ENCODE peak calls at places on chromosome 3, in seven cellular contexts. J, K, U, R, H, W and F are unnamed samples.

GRCh38 chr3:21621396-21621695 is 129.7 kb downstream of the ZNF385D start:
- DNase-seq in U (no peak), W (no peak), R (peak; percentile 42), K (peak; percentile 56), J (no peak), H (no peak), F (no peak)

GRCh38 chr3:36456784-36457183 is 76.5 kb downstream of the STAC start:
- DNase-seq in R (no peak), J (no peak), W (no peak), H (no peak), K (no peak), U (no peak), F (no peak)

GRCh38 chr3:139127101-139127500 is 82.4 kb upstream of the PRR23C start:
- DNase-seq in J (no peak), U (no peak), W (peak; percentile 31), R (peak; percentile 67), H (no peak), K (peak; percentile 69), F (no peak)

GRCh38 chr3:123297627-123297899 is 95.8 kb downstream of the SEC22A start:
- DNase-seq in H (no peak), W (no peak), J (no peak), U (no peak), R (no peak), K (no peak), F (no peak)

GRCh38 chr3:112048911-112049310 is 14.4 kb downstream of the TMPRSS7 start:
- DNase-seq in H (no peak), W (no peak), R (no peak), K (no peak), J (no peak), U (no peak), F (no peak)

GRCh38 chr3:170471149-170471548 is 52.5 kb downstream of the CLDN11 start:
- DNase-seq in H (no peak), W (no peak), K (peak; percentile 26), J (no peak), R (no peak), U (no peak), F (no peak)

GRCh38 chr3:14846481-14846880 is 27.7 kb downstream of the FGD5 start:
- DNase-seq in W (no peak), J (no peak), R (no peak), U (no peak), K (no peak), H (no peak), F (no peak)

GRCh38 chr3:158775001-158775400 is 26.9 kb upstream of the MFSD1 start:
- DNase-seq in W (no peak), K (peak; percentile 67), R (no peak), H (no peak), U (no peak), J (no peak), F (no peak)

GRCh38 chr3:173397161-173398110 is at the start of gene NLGN1:
- DNase-seq in W (peak; percentile 8), U (peak; percentile 16), K (peak; percentile 64), H (peak; percentile 69), J (peak; percentile 68), R (peak; percentile 80), F (peak; percentile 63)

GRCh38 chr3:4795905-4796304 is 183.3 kb upstream of the BHLHE40 start:
- DNase-seq in J (no peak), R (no peak), W (no peak), H (no peak), U (no peak), K (no peak), F (no peak)

GRCh38 chr3:196868297-196868661 is 559 bp downstream of the SENP5 start:
- DNase-seq in J (peak; percentile 6), W (peak; percentile 18), U (no peak), R (no peak), K (peak; percentile 12), H (no peak), F (peak; percentile 20)

GRCh38 chr3:103767635-103768034 is 1332.8 kb downstream of the ZPLD1 start:
- DNase-seq in U (no peak), K (no peak), J (no peak), R (no peak), W (no peak), H (no peak), F (no peak)

GRCh38 chr3:66499881-66500574 is 794 bp downstream of the LRIG1 start:
- DNase-seq in U (peak; percentile 42), K (no peak), J (peak; percentile 45), R (no peak), W (no peak), H (no peak), F (peak; percentile 29)

GRCh38 chr3:32177702-32178198 is 60.7 kb upstream of the CMTM8 start:
- DNase-seq in J (peak; percentile 84), U (no peak), R (peak; percentile 78), H (peak; percentile 56), W (peak; percentile 49), K (peak; percentile 78), F (peak; percentile 51)

GRCh38 chr3:46337911-46338310 is 16.0 kb upstream of the CCR2 start:
- DNase-seq in J (no peak), K (no peak), W (peak; percentile 16), U (no peak), R (no peak), H (no peak), F (no peak)

GRCh38 chr3:197394464-197395321 is 96.3 kb upstream of the DLG1 start:
- DNase-seq in H (peak; percentile 51), J (peak; percentile 68), W (peak; percentile 99), K (peak; percentile 99), R (peak; percentile 98), U (no peak), F (no peak)

GRCh38 chr3:115704661-115705338 is 81.5 kb downstream of the GAP43 start:
- DNase-seq in R (no peak), J (no peak), U (no peak), K (peak; percentile 62), W (no peak), H (no peak), F (no peak)

GRCh38 chr3:69696365-69696764 is 42.9 kb upstream of the MITF start:
- DNase-seq in R (no peak), W (no peak), K (no peak), J (no peak), U (no peak), H (no peak), F (no peak)

GRCh38 chr3:79973482-79973881 is 205.7 kb upstream of the ROBO1 start:
- DNase-seq in K (no peak), H (no peak), J (no peak), U (no peak), W (no peak), R (no peak), F (no peak)

GRCh38 chr3:110149763-110150162 is 812.4 kb upstream of the DPPA4 start:
- DNase-seq in K (no peak), J (no peak), U (no peak), H (no peak), W (no peak), R (no peak), F (no peak)

GRCh38 chr3:186453531-186453930 is 90.6 kb downstream of the CRYGS start:
- DNase-seq in W (no peak), K (no peak), U (no peak), R (no peak), H (no peak), J (no peak), F (no peak)

GRCh38 chr3:184229424-184230080 is at the start of gene VWA5B2:
- DNase-seq in K (no peak), J (peak; percentile 36), H (no peak), R (peak; percentile 25), U (peak; percentile 65), W (peak; percentile 66), F (peak; percentile 59)
- TF ChIP-seq CTCF in K (no peak), J (peak; percentile 13), H (no peak), R (no peak), U (peak; percentile 29), W (peak; percentile 17), F (peak; percentile 45)

GRCh38 chr3:161577662-161578061 is 81.1 kb downstream of the OTOL1 start:
- DNase-seq in U (no peak), H (no peak), R (no peak), K (no peak), J (no peak), W (no peak), F (no peak)

GRCh38 chr3:161576733-161577510 is 80.3 kb downstream of the OTOL1 start:
- DNase-seq in U (no peak), R (no peak), W (no peak), H (no peak), K (no peak), J (no peak), F (no peak)
- TF ChIP-seq CTCF in U (no peak), R (no peak), W (no peak), H (no peak), K (no peak), J (no peak), F (no peak)

DNA sequence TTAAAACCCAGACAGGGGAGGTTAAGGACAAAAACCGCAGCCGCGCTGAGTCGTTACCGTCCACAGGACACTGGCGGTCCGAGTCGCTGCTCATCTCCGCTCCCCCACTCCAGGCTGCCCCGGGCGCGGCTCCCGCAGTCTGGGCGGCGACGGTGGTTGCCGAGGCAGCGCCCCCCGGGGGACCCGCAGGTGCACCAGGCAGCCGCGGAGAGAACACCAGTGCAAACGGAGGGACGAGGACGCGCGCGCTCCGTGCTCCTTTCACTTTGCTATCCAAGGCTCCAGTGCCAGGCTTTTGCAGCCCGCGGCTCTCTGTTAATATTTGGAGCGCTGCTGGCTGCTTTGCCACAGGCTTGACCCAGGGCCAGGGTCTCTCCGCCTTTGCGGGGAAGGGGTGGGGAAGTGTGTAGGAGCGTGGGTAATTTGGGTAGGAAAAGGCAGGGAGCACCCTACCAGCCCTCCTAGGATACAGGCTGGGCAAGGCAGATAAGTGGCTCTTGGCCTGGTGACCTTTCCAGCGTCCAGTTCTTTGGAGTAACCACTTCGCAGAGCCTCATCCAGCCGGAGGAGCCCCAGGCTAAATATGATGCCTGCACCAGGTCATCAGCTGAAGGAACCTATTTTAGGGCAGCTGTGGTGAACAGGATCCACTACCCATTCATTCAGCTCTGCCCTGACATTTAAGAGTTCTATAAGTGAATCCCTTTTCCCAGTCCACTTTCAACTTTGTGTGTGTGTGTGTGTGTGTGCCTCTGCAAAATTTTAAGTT is at the start of gene GADL1:
- DNase-seq in U (no peak), J (peak; percentile 23), K (no peak), H (peak; percentile 25), W (peak; percentile 8), R (no peak), F (peak; percentile 22)
- TF ChIP-seq CTCF in U (no peak), J (no peak), K (no peak), H (no peak), W (no peak), R (no peak), F (no peak)

GRCh38 chr3:47421741-47422649 is 41.2 kb downstream of the PTPN23 start:
- DNase-seq in H (no peak), K (no peak), W (no peak), U (no peak), R (peak; percentile 31), J (peak; percentile 66), F (no peak)
- TF ChIP-seq CTCF in H (no peak), K (no peak), W (no peak), U (no peak), R (peak; percentile 66), J (no peak), F (peak; percentile 27)

GRCh38 chr3:151919030-151919328 is 45.5 kb downstream of the SUCNR1 start:
- DNase-seq in K (no peak), W (no peak), H (no peak), J (no peak), R (no peak), U (no peak), F (no peak)
- TF ChIP-seq CTCF in K (no peak), W (no peak), H (no peak), J (no peak), R (no peak), U (no peak), F (no peak)

GRCh38 chr3:127679534-127680145 is 6.9 kb downstream of the ABTB1 start:
- DNase-seq in U (peak; percentile 10), H (peak; percentile 13), W (no peak), K (no peak), R (no peak), J (no peak), F (no peak)
- TF ChIP-seq CTCF in U (no peak), H (no peak), W (no peak), K (peak; percentile 9), R (peak; percentile 71), J (no peak), F (no peak)